ENCODE peak calls at places on chromosomes 7 and 10, in four cellular contexts. J, M, N and U are unnamed samples.

GRCh38 chr7:36048902-36049240 is 104.2 kb upstream of the EEPD1 start:
- DNase-seq in J (no peak), M (no peak), N (no peak), U (no peak)

GRCh38 chr10:79331709-79332108 is 15.6 kb upstream of the PPIF start:
- DNase-seq in J (peak; percentile 81), M (no peak), N (peak; percentile 21), U (no peak)

GRCh38 chr7:149865437-149865836 is 8.3 kb upstream of the ATP6V0E2 start:
- DNase-seq in J (peak; percentile 36), M (no peak), N (no peak), U (no peak)

GRCh38 chr7:149625339-149625946 is 127.8 kb upstream of the ZNF746 start:
- DNase-seq in J (peak; percentile 48), M (no peak), N (peak; percentile 63), U (peak; percentile 62)

GRCh38 chr7:154928136-154929005 is 74.6 kb downstream of the PAXIP1 start:
- DNase-seq in J (peak; percentile 94), M (peak; percentile 25), N (peak; percentile 69), U (no peak)

GRCh38 chr10:17256627-17257026 is 28.6 kb downstream of the VIM start:
- DNase-seq in J (no peak), M (no peak), N (no peak), U (no peak)

GRCh38 chr7:94632338-94633024 is 23.5 kb downstream of the SGCE start:
- DNase-seq in J (no peak), M (no peak), N (no peak), U (peak; percentile 98)

GRCh38 chr7:21086688-21087087 is 300.0 kb upstream of the SP8 start:
- DNase-seq in J (no peak), M (no peak), N (no peak), U (peak; percentile 33)

GRCh38 chr10:58992830-58993460 is 183.5 kb upstream of the PHYHIPL start:
- DNase-seq in J (no peak), M (no peak), N (no peak), U (no peak)

GRCh38 chr7:17056491-17057142 is 174.8 kb upstream of the AGR3 start:
- DNase-seq in J (no peak), M (no peak), N (no peak), U (no peak)

GRCh38 chr10:122249303-122249850 is 21.7 kb upstream of the BTBD16 start:
- DNase-seq in J (no peak), M (no peak), N (no peak), U (no peak)

GRCh38 chr10:118792501-118792900 is 37.7 kb upstream of the CACUL1 start:
- DNase-seq in J (peak; percentile 96), M (no peak), N (no peak), U (no peak)

GRCh38 chr10:45558406-45558805 is 114.2 kb downstream of the ZFAND4 start:
- DNase-seq in J (no peak), M (no peak), N (no peak), U (no peak)

GRCh38 chr7:126790763-126791162 is 462.0 kb downstream of the GRM8 start:
- DNase-seq in J (no peak), M (no peak), N (no peak), U (peak; percentile 65)